ENCODE peak calls at places on chromosomes 7 and 10, in eight cellular contexts. X is cardiac muscle cell; O is K562; A is lower lobe of right lung; L is CD8-positive, alpha-beta memory T cell; V is left ventricle myocardium inferior; B is Karpas-422; Y is mammary epithelial cell. Q is an unnamed sample. For H3K4me1, the result is how much of the 10 kb centered on the place peaks cover.

GRCh38 chr7:114937422-114937821 is 15.5 kb downstream of the MDFIC start:
- DNase-seq in V (no peak), A (no peak), O (no peak), X (no peak), L (no peak), Y (no peak), B (no peak), Q (no peak)

GRCh38 chr7:12756841-12757240 is 69.4 kb downstream of the ARL4A start:
- DNase-seq in V (no peak), X (no peak), L (no peak), Y (no peak), O (no peak), A (no peak), B (no peak), Q (no peak)

GRCh38 chr7:157559596-157560257 is 222.9 kb downstream of the DNAJB6 start:
- DNase-seq in A (peak), X (no peak), O (no peak), L (peak), Y (no peak), B (no peak), V (no peak), Q (no peak)

GRCh38 chr10:103717341-103718246 is 137.8 kb downstream of the SH3PXD2A start:
- DNase-seq in B (no peak), O (no peak), X (no peak), A (no peak), Y (peak), V (no peak), L (no peak), Q (no peak)

GRCh38 chr10:70053896-70054641 is 1.4 kb downstream of the MACROH2A2 start:
- DNase-seq in V (peak), B (no peak), L (no peak), X (peak), A (no peak), Y (peak), O (no peak), Q (peak)

GRCh38 chr7:65265959-65266519 is 107.6 kb upstream of the ZNF92 start:
- DNase-seq in O (no peak), Y (no peak), B (no peak), V (no peak), A (peak), L (no peak), X (no peak), Q (no peak)

GRCh38 chr10:119655566-119656001 is 4.4 kb downstream of the BAG3 start:
- DNase-seq in A (no peak), Y (peak), L (no peak), B (no peak), X (no peak), V (peak), O (peak), Q (no peak)

GRCh38 chr7:47600199-47601118 is 18.5 kb upstream of the TNS3 start:
- DNase-seq in V (no peak), B (peak), L (no peak), O (no peak), A (no peak), Y (peak), X (no peak), Q (no peak)

GRCh38 chr7:128274246-128274889 is 33.3 kb downstream of the LEP start:
- DNase-seq in A (no peak), O (no peak), Y (no peak), V (no peak), X (no peak), B (no peak), L (no peak), Q (no peak)

GRCh38 chr10:129963831-129964501 is at the start of gene EBF3:
- DNase-seq in A (peak), L (no peak), Y (peak), X (peak), V (peak), B (no peak), O (peak), Q (peak)

GRCh38 chr10:91295346-91295745 is 74.9 kb downstream of the PCGF5 start:
- DNase-seq in X (no peak), B (no peak), L (no peak), A (no peak), O (no peak), Y (no peak), V (no peak), Q (no peak)

GRCh38 chr10:96338279-96338925 is 20.4 kb downstream of the OPALIN start:
- DNase-seq in B (no peak), Y (no peak), A (no peak), L (no peak), X (no peak), O (no peak), V (no peak), Q (no peak)

GRCh38 chr7:134782121-134782623 is 2.7 kb downstream of the CALD1 start:
- DNase-seq in B (no peak), A (no peak), L (no peak), V (no peak), O (no peak), X (no peak), Y (no peak), Q (no peak)

GRCh38 chr7:105003275-105003674 is 10.7 kb upstream of the KMT2E start:
- DNase-seq in L (no peak), X (no peak), A (no peak), Y (peak), O (no peak), V (no peak), B (no peak), Q (no peak)

GRCh38 chr10:24723386-24723787 is 300 bp downstream of the ARHGAP21 start:
- DNase-seq in V (no peak), A (no peak), L (peak), O (no peak), X (no peak), Y (peak), B (no peak), Q (no peak)

GRCh38 chr10:26697163-26697921 is at the start of gene PDSS1:
- DNase-seq in O (peak), L (peak), B (peak), Y (peak), A (peak), V (peak), X (peak), Q (peak)

GRCh38 chr10:126459878-126460481 is 71.7 kb upstream of the ADAM12 start:
- DNase-seq in X (no peak), B (no peak), A (no peak), V (no peak), L (no peak), O (no peak), Y (peak), Q (no peak)

GRCh38 chr7:128452552-128452951 is 3.1 kb upstream of the HILPDA start:
- DNase-seq in V (no peak), O (no peak), B (no peak), Y (no peak), L (no peak), X (no peak), A (no peak), Q (no peak)

GRCh38 chr10:48463318-48464003 is 141.4 kb downstream of the ARHGAP22 start:
- DNase-seq in L (no peak), A (no peak), X (peak), V (no peak), O (peak), Y (no peak), B (no peak), Q (no peak)

GRCh38 chr7:47763063-47763974 is 181.4 kb upstream of the TNS3 start:
- DNase-seq in O (no peak), A (no peak), X (no peak), B (no peak), V (no peak), Y (peak), L (no peak), Q (no peak)

GRCh38 chr10:60124536-60124935 is 218.2 kb upstream of the CCDC6 start:
- DNase-seq in X (no peak), V (no peak), Y (no peak), L (no peak), O (no peak), A (no peak), B (no peak), Q (no peak)

DNA sequence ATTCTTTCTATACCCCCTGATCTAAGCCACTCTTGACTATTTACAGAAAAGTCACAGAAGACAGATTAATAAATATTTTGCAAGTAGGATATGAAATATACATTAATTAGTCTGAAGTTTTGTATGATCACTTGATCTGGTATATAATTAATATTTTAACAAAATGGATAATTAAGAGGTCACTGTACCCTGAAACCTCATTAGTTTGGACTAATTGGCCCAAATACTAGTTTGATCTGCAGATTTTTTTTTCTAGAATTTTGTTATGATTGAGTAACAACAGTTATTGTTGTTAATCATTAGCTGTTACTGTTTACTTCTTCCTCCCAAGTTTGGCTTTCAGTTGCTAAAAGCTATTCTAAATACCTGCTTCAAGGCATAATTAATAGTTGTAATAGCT is 2.7 kb downstream of the NHLRC2 start:
- DNase-seq in V (no peak), X (no peak), A (no peak), B (no peak), Y (no peak), O (no peak), L (no peak), Q (no peak)
- H3K4me1 ChIP-seq in V (half or more), X (under half), A (under half), B (half or more), Y (under half), O (under half), L (under half), Q (under half)

GRCh38 chr7:73682745-73683055 is 553 bp downstream of the DNAJC30 start:
- DNase-seq in Y (peak), B (no peak), A (no peak), X (no peak), V (no peak), L (no peak), O (no peak), Q (no peak)
- H3K4me3 ChIP-seq in Y (peak), B (peak), A (peak), X (peak), V (peak), L (peak), O (peak), Q (peak)

GRCh38 chr10:128440513-128441160 is 314.4 kb upstream of the MKI67 start:
- DNase-seq in V (no peak), L (no peak), O (no peak), A (no peak), Y (no peak), X (peak), B (no peak), Q (no peak)
- H3K4me1 ChIP-seq in V (under half), L (under half), O (under half), A (under half), Y (under half), X (under half), B (under half), Q (under half)

GRCh38 chr7:154906736-154907355 is 96.1 kb downstream of the PAXIP1 start:
- DNase-seq in B (no peak), X (no peak), Y (no peak), O (no peak), V (no peak), A (no peak), L (no peak), Q (no peak)
- H3K4me3 ChIP-seq in B (no peak), X (no peak), Y (no peak), O (no peak), V (no peak), A (no peak), L (no peak), Q (no peak)

GRCh38 chr7:52682993-52683392 is 352.4 kb upstream of the POM121L12 start:
- DNase-seq in L (no peak), X (no peak), B (no peak), Y (no peak), O (no peak), V (no peak), A (no peak), Q (no peak)

GRCh38 chr7:52689912-52690311 is 345.5 kb upstream of the POM121L12 start:
- DNase-seq in B (no peak), Y (no peak), V (no peak), X (no peak), L (no peak), A (no peak), O (no peak), Q (no peak)

GRCh38 chr7:52685351-52685750 is 350.1 kb upstream of the POM121L12 start:
- DNase-seq in B (no peak), Y (no peak), X (no peak), O (no peak), A (no peak), L (no peak), V (no peak), Q (no peak)

DNA sequence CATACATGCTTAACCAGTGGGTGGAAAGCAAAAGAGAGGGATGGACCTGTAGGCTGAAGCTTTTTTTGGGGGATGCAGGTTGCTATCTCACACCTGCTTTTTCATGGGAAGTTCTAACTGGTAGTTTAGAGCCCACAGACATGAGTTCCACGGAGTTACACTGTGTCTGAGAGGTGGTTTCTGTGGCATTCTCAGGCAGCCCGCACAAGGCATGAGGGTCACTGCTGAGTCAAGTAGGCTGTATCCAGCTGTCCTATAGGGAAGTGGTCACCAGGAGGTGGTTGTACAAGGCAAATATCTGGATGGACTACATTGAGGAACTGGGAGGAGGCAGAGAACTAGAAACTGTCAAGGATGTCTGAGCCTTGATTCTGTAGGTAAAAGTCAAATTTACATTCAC is 351.0 kb upstream of the POM121L12 start:
- DNase-seq in A (no peak), Y (no peak), V (no peak), O (no peak), B (no peak), X (no peak), L (no peak), Q (no peak)
- H3K4me1 ChIP-seq in A (under half), Y (under half), V (under half), O (under half), B (under half), X (under half), L (under half), Q (under half)

GRCh38 chr10:102502029-102502336 is 529 bp downstream of the ACTR1A start:
- DNase-seq in L (peak), B (peak), A (peak), O (peak), Y (peak), X (peak), V (peak), Q (peak)

GRCh38 chr10:102502337-102503151 is at the start of gene ACTR1A:
- DNase-seq in B (peak), Y (peak), A (peak), V (peak), O (peak), X (peak), L (peak), Q (peak)

GRCh38 chr10:102501201-102502028 is 1.1 kb downstream of the ACTR1A start:
- DNase-seq in L (no peak), O (no peak), A (no peak), Y (peak), X (no peak), V (no peak), B (peak), Q (no peak)

GRCh38 chr10:102503264-102504178 is at the start of gene SUFU:
- DNase-seq in Y (peak), L (peak), O (peak), X (peak), V (peak), B (peak), A (peak), Q (peak)

GRCh38 chr10:102500621-102501149 is 1.8 kb downstream of the ACTR1A start:
- DNase-seq in A (no peak), O (no peak), X (no peak), L (no peak), V (no peak), Y (no peak), B (no peak), Q (no peak)
- H3K4me3 ChIP-seq in A (peak), O (no peak), X (no peak), L (no peak), V (peak), Y (peak), B (peak), Q (no peak)

DNA sequence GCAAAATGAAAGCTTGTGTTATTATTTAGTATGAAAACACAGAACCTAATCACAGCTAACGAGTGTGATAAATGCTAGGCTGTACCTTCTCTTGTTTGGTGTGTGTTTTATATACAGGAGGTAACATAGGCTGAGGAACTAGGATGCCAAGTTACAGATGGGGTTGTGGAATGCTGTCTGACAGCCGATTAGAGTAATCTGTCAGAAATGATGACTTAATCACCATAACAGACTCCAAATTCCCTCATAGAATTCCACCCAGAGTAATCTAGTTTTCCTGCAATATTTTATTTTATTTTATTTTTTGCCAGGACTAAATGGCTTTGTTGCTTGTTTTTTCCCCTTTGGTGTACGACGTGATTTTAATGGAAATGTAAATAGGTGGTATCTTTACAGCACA is 221.2 kb downstream of the CELF2 start:
- DNase-seq in B (no peak), Y (no peak), O (no peak), X (no peak), L (no peak), V (no peak), A (no peak), Q (no peak)
- H3K4me1 ChIP-seq in B (under half), Y (under half), O (under half), X (under half), L (half or more), V (half or more), A (under half), Q (under half)